ENCODE peak calls at places on chromosomes 5 and 9, in seven cellular contexts. G, R, T, Z, A, L and H are unnamed samples. For H3K4me1, the result is how much of the 10 kb centered on the place peaks cover.

GRCh38 chr5:157575096-157575872 is at the start of gene ADAM19:
- DNase-seq in Z (peak), R (peak), G (peak), A (peak), T (peak), L (peak), H (no peak)

GRCh38 chr9:107881625-107882300 is 392.2 kb upstream of the KLF4 start:
- DNase-seq in L (peak), Z (no peak), A (no peak), R (no peak), T (no peak), G (no peak), H (no peak)

GRCh38 chr9:77424993-77425392 is 223.1 kb downstream of the GNA14 start:
- DNase-seq in R (no peak), Z (peak), L (peak), G (no peak), A (no peak), T (no peak), H (no peak)

GRCh38 chr5:154384480-154385235 is 61.1 kb upstream of the SAP30L start:
- DNase-seq in A (no peak), G (no peak), L (no peak), Z (no peak), R (no peak), T (no peak), H (no peak)

GRCh38 chr9:1083325-1083913 is 33.3 kb downstream of the DMRT2 start:
- DNase-seq in L (no peak), R (no peak), Z (no peak), A (peak), G (peak), T (peak), H (no peak)

GRCh38 chr9:36793277-36793676 is 220.6 kb downstream of the MELK start:
- DNase-seq in Z (no peak), A (no peak), L (no peak), R (no peak), T (peak), G (no peak), H (no peak)

GRCh38 chr5:120516799-120517198 is 52.7 kb downstream of the PRR16 start:
- DNase-seq in L (peak), A (no peak), Z (no peak), R (peak), G (no peak), T (no peak), H (no peak)

GRCh38 chr5:150173154-150173553 is 6.6 kb downstream of the CDX1 start:
- DNase-seq in A (no peak), L (no peak), Z (no peak), R (no peak), T (no peak), G (no peak), H (no peak)

GRCh38 chr5:157108961-157109360 is at the start of gene HAVCR2:
- DNase-seq in Z (no peak), T (no peak), L (no peak), G (peak), R (no peak), A (no peak), H (no peak)

GRCh38 chr9:75685059-75685458 is 205.4 kb upstream of the PCSK5 start:
- DNase-seq in L (no peak), A (no peak), T (no peak), R (no peak), G (no peak), Z (no peak), H (no peak)

GRCh38 chr9:134623408-134624066 is 18.1 kb upstream of the COL5A1 start:
- DNase-seq in Z (no peak), A (no peak), R (peak), G (no peak), L (no peak), T (no peak), H (no peak)

GRCh38 chr5:32170303-32171170 is 3.6 kb downstream of the GOLPH3 start:
- DNase-seq in A (no peak), G (no peak), L (peak), R (peak), T (no peak), Z (peak), H (no peak)

GRCh38 chr9:80644044-80644443 is 1045.3 kb downstream of the TLE1 start:
- DNase-seq in A (no peak), Z (no peak), T (no peak), L (no peak), G (no peak), R (no peak), H (no peak)

GRCh38 chr9:70413427-70413797 is 1.0 kb downstream of the KLF9 start:
- DNase-seq in A (no peak), L (no peak), G (peak), T (peak), R (peak), Z (no peak), H (no peak)

GRCh38 chr5:5900350-5900749 is 477.9 kb downstream of the ICE1 start:
- DNase-seq in L (no peak), T (no peak), A (no peak), G (no peak), R (no peak), Z (no peak), H (no peak)

GRCh38 chr5:68754536-68754935 is 339.3 kb upstream of the SLC30A5 start:
- DNase-seq in A (no peak), Z (no peak), R (no peak), L (no peak), G (no peak), T (no peak), H (no peak)

DNA sequence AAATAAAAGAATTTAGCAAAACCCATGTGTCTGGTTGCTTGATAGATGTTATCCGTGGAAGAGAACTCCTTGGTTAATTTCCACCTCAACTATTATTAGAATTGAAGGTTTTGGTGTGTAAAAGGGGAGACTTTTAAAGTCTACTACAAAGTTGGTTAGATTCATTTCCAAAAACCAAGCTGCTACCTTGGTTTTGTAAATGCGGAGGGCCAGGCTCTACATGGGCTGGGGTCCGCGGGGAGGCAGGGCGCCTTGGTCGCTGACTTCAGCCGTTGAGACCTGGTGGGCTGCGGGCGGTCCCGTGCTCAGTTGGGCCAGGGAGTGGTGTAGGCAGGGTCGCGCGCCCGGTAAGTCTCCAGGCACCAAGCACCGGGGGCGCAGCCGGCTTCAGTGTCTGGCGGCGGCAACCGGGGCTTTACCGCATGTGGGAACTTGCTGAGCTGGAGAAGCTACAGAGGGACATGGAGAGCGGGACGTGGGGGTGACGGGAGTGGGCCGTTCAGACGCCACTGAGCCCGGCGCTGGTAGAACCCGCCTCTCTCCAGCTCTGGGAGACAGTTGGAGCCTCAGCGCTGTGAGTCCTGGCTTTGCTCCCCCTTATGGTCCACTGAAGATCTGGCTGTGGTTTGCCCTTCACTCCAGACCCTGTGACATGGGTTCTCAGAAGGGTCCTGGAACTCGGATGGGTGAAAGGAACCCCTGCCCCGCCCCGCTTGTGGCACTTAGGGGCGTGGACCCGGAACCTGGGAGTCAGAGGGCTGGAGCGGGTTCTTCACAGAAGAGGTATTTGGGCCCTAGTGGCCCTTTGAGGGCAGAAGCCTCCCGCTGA is 11.8 kb downstream of the NR2F1 start:
- DNase-seq in A (peak), L (no peak), Z (no peak), G (no peak), T (no peak), R (no peak), H (no peak)
- H3K4me1 ChIP-seq in A (under half), L (under half), Z (under half), G (under half), T (under half), R (under half), H (under half)

DNA sequence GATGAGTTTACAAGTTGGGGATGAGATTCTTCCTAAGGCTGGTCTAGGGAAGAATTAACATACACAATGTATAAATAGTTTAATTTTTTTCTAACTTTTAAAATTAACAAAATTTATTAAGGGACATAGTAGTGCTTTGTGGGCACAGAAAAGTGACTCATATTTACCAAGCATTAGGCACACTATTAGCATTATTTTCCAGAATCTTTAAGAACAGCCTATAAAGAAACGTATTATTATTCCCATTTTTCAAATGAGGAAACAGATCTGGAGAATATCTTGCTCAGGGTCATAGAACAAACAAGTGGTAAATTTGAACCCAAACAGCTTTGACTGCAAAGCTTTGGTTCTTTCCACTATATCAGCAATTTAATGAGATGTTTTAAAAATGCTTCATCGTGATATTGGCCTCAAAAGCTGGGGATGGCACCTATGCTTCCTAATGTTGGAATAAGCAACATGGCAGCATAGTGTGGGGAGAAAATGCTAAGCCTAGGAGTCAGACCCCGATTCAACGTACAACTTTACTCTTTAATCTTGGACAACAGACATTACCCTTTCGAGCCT is 55.9 kb downstream of the ABCA1 start:
- DNase-seq in G (no peak), L (no peak), Z (no peak), R (no peak), T (no peak), A (no peak), H (no peak)
- H3K4me1 ChIP-seq in G (under half), L (under half), Z (under half), R (under half), T (under half), A (half or more), H (under half)

GRCh38 chr5:181241393-181241975 is 2.2 kb downstream of the RACK1 start:
- DNase-seq in T (no peak), R (peak), A (peak), Z (peak), L (peak), G (no peak), H (no peak)

GRCh38 chr5:181243521-181244307 is at the start of gene RACK1:
- DNase-seq in L (peak), R (peak), A (peak), G (peak), T (peak), Z (peak), H (no peak)

GRCh38 chr5:181243020-181243520 is 636 bp downstream of the RACK1 start:
- DNase-seq in T (no peak), Z (peak), R (no peak), A (peak), L (no peak), G (no peak), H (no peak)

GRCh38 chr5:181239062-181239663 is 4.5 kb downstream of the RACK1 start:
- DNase-seq in R (no peak), T (no peak), L (no peak), A (no peak), Z (no peak), G (no peak), H (no peak)

GRCh38 chr5:181242031-181242451 is 1.7 kb downstream of the RACK1 start:
- DNase-seq in T (no peak), A (no peak), L (no peak), R (no peak), G (no peak), Z (no peak), H (no peak)
- H3K4me1 ChIP-seq in T (under half), A (under half), L (under half), R (under half), G (half or more), Z (under half), H (under half)

GRCh38 chr5:142780871-142781270 is 10.7 kb downstream of the ARHGAP26 start:
- DNase-seq in A (no peak), L (no peak), G (peak), Z (no peak), R (no peak), T (no peak), H (no peak)
- H3K4me1 ChIP-seq in A (under half), L (under half), G (half or more), Z (under half), R (under half), T (under half), H (under half)

GRCh38 chr5:151740958-151741373 is 17.5 kb downstream of the ATOX1 start:
- DNase-seq in T (no peak), Z (peak), R (peak), A (no peak), G (no peak), L (peak), H (no peak)

GRCh38 chr5:151742870-151743294 is 15.5 kb downstream of the ATOX1 start:
- DNase-seq in G (peak), L (peak), R (peak), A (peak), T (peak), Z (peak), H (no peak)

GRCh38 chr5:151741678-151742423 is 16.6 kb downstream of the ATOX1 start:
- DNase-seq in G (no peak), R (peak), Z (peak), L (peak), A (no peak), T (no peak), H (no peak)

GRCh38 chr5:151743535-151743934 is 14.9 kb downstream of the ATOX1 start:
- DNase-seq in R (no peak), G (no peak), A (no peak), Z (no peak), L (peak), T (no peak), H (no peak)

GRCh38 chr5:151745071-151745705 is 13.2 kb downstream of the ATOX1 start:
- DNase-seq in A (no peak), Z (peak), L (peak), T (no peak), G (peak), R (peak), H (no peak)
- H3K4me1 ChIP-seq in A (under half), Z (under half), L (under half), T (under half), G (under half), R (half or more), H (under half)